ENCODE peak calls at places on chromosomes 6 and 20, in nine cellular contexts. S is fibroblast of the conjunctiva; D is naive thymus-derived CD4-positive, alpha-beta T cell; U is heart left ventricle; B is NCI-H1417; P is OCI-M1; A is activated CD8-positive, alpha-beta memory T cell treated with anti-CD3 and anti-CD28 coated beads for 48 hours; X is H7; Y is naive B cell. N is an unnamed sample.

GRCh38 chr6:149031545-149032317 is 284.9 kb downstream of the UST start:
- DNase-seq in U (no peak), D (no peak), X (no peak), A (no peak), S (peak), B (no peak), Y (no peak), P (no peak), N (no peak)

GRCh38 chr6:142683688-142684087 is 261.3 kb downstream of the HIVEP2 start:
- DNase-seq in Y (no peak), P (no peak), U (no peak), X (no peak), B (no peak), D (no peak), A (no peak), S (no peak), N (no peak)

GRCh38 chr20:40686434-40686882 is 2.6 kb downstream of the MAFB start:
- DNase-seq in A (no peak), X (peak), S (no peak), U (no peak), B (peak), P (no peak), Y (no peak), D (no peak), N (no peak)

GRCh38 chr6:34696189-34696738 is 303 bp downstream of the ILRUN start:
- DNase-seq in D (no peak), Y (no peak), X (no peak), U (peak), P (no peak), S (no peak), A (no peak), B (no peak), N (no peak)

GRCh38 chr6:84547341-84547794 is 217.0 kb downstream of the TBX18 start:
- DNase-seq in X (no peak), S (no peak), P (peak), B (no peak), D (no peak), Y (no peak), U (no peak), A (no peak), N (no peak)

GRCh38 chr20:45111799-45112471 is 3.0 kb downstream of the WFDC5 start:
- DNase-seq in Y (no peak), D (no peak), S (no peak), B (no peak), P (peak), X (peak), A (no peak), U (no peak), N (no peak)

GRCh38 chr20:31989030-31989645 is 21.1 kb upstream of the CCM2L start:
- DNase-seq in U (no peak), A (no peak), B (no peak), D (no peak), X (no peak), S (no peak), Y (no peak), P (no peak), N (no peak)

GRCh38 chr6:138087549-138087948 is 19.7 kb downstream of the PERP start:
- DNase-seq in S (no peak), D (no peak), A (no peak), Y (no peak), X (no peak), U (no peak), B (peak), P (no peak), N (no peak)

GRCh38 chr20:45945678-45946148 is 11.2 kb downstream of the PCIF1 start:
- DNase-seq in Y (no peak), S (no peak), P (no peak), D (no peak), A (no peak), B (no peak), U (no peak), X (no peak), N (no peak)

GRCh38 chr6:14130431-14131075 is 13.0 kb downstream of the CD83 start:
- DNase-seq in A (no peak), Y (peak), S (no peak), X (no peak), U (no peak), D (no peak), P (no peak), B (no peak), N (no peak)

GRCh38 chr6:158853072-158853871 is 34.1 kb upstream of the EZR start:
- DNase-seq in Y (peak), S (peak), D (peak), A (peak), U (peak), X (peak), B (no peak), P (peak), N (no peak)

GRCh38 chr6:120735641-120736040 is 598.6 kb downstream of the TBC1D32 start:
- DNase-seq in A (no peak), D (no peak), U (no peak), P (no peak), S (no peak), B (no peak), X (no peak), Y (no peak), N (no peak)

GRCh38 chr20:19889011-19889953 is 127.9 kb upstream of the NAA20 start:
- DNase-seq in U (peak), A (no peak), D (no peak), P (no peak), B (no peak), S (no peak), Y (no peak), X (no peak), N (peak)

GRCh38 chr6:105452924-105453756 is 50.3 kb upstream of the PREP start:
- DNase-seq in P (no peak), D (peak), X (no peak), U (no peak), B (no peak), Y (peak), A (peak), S (no peak), N (no peak)

GRCh38 chr6:104118274-104118673 is 741.4 kb downstream of the HACE1 start:
- DNase-seq in Y (no peak), D (no peak), B (no peak), U (no peak), P (no peak), X (no peak), A (no peak), S (peak), N (no peak)

GRCh38 chr20:33894798-33895197 is 83.7 kb downstream of the CHMP4B start:
- DNase-seq in A (no peak), B (no peak), D (no peak), Y (no peak), X (no peak), S (no peak), U (no peak), P (no peak), N (no peak)

GRCh38 chr6:29705389-29706231 is 17.6 kb upstream of the HLA-F start:
- DNase-seq in B (peak), Y (no peak), A (no peak), P (peak), S (peak), U (no peak), D (no peak), X (peak), N (no peak)

GRCh38 chr6:132973556-132973993 is 159.2 kb downstream of the RPS12 start:
- DNase-seq in X (no peak), B (peak), A (no peak), P (no peak), S (no peak), D (no peak), Y (no peak), U (no peak), N (no peak)

GRCh38 chr20:25859649-25860530 is 163.2 kb upstream of the ZNF337 start:
- DNase-seq in B (peak), Y (peak), D (peak), U (peak), P (peak), A (no peak), S (no peak), X (peak), N (peak)